ENCODE peak calls at places on chromosomes 11 and 22, in six cellular contexts. P is mammary epithelial cell, W is fibroblast of lung, Q is neural progenitor cell, L is GM23248, K is PC-3. T is an unnamed sample.

GRCh38 chr11:57493507-57494503 is 21.7 kb downstream of the SLC43A1 start:
- DNase-seq in P (peak; percentile 51), W (no peak), Q (peak; percentile 65), L (peak; percentile 30), K (peak; percentile 85), T (peak; percentile 94)

GRCh38 chr11:37907461-37908223 is 1309.6 kb upstream of the RAG2 start:
- DNase-seq in P (no peak), W (no peak), Q (no peak), L (no peak), K (peak; percentile 4), T (no peak)

GRCh38 chr11:122661182-122661945 is 5.8 kb downstream of the UBASH3B start:
- DNase-seq in P (peak; percentile 94), W (no peak), Q (peak; percentile 60), L (peak; percentile 91), K (peak; percentile 92), T (no peak)

GRCh38 chr11:123284454-123284853 is 89.4 kb upstream of the CLMP start:
- DNase-seq in P (no peak), W (no peak), Q (no peak), L (no peak), K (no peak), T (no peak)

GRCh38 chr11:118615282-118615979 is 8.0 kb downstream of the PHLDB1 start:
- DNase-seq in P (no peak), W (no peak), Q (peak; percentile 90), L (no peak), K (no peak), T (peak; percentile 93)

GRCh38 chr22:30422481-30423295 is 2.9 kb upstream of the MTFP1 start:
- DNase-seq in P (peak; percentile 97), W (peak; percentile 92), Q (peak; percentile 76), L (peak; percentile 99), K (peak; percentile 94), T (peak; percentile 76)

GRCh38 chr11:1756791-1757771 is 6.6 kb downstream of the CTSD start:
- DNase-seq in P (no peak), W (no peak), Q (no peak), L (no peak), K (no peak), T (no peak)

GRCh38 chr11:116511684-116512083 is 261.1 kb downstream of the BUD13 start:
- DNase-seq in P (no peak), W (no peak), Q (no peak), L (no peak), K (no peak), T (no peak)

GRCh38 chr11:82703796-82704195 is 29.9 kb downstream of the FAM181B start:
- DNase-seq in P (peak; percentile 5), W (no peak), Q (no peak), L (no peak), K (peak; percentile 54), T (no peak)

GRCh38 chr11:5522308-5522707 is 5.8 kb upstream of the UBQLNL start:
- DNase-seq in P (no peak), W (no peak), Q (no peak), L (no peak), K (peak; percentile 3), T (no peak)

GRCh38 chr11:13135385-13136271 is 126.5 kb downstream of the RASSF10 start:
- DNase-seq in P (peak; percentile 92), W (peak; percentile 85), Q (peak; percentile 69), L (peak; percentile 32), K (no peak), T (no peak)
- H3K9ac ChIP-seq in P (no peak overlapping the region), W (no peak overlapping the region), Q (no peak overlapping the region), L (no peak overlapping the region), K (no peak overlapping the region), T (no peak overlapping the region)

GRCh38 chr11:12106501-12106900 is 3.9 kb upstream of the MICAL2 start:
- DNase-seq in P (no peak), W (no peak), Q (no peak), L (no peak), K (no peak), T (no peak)
- H3K27me3 ChIP-seq in P (no peaks in the 10 kb centered on the region), W (no peaks in the 10 kb centered on the region), Q (peaks cover 27% of the 10 kb centered on the region), L (no peaks in the 10 kb centered on the region), K (no peaks in the 10 kb centered on the region), T (peaks cover 3% of the 10 kb centered on the region)

DNA sequence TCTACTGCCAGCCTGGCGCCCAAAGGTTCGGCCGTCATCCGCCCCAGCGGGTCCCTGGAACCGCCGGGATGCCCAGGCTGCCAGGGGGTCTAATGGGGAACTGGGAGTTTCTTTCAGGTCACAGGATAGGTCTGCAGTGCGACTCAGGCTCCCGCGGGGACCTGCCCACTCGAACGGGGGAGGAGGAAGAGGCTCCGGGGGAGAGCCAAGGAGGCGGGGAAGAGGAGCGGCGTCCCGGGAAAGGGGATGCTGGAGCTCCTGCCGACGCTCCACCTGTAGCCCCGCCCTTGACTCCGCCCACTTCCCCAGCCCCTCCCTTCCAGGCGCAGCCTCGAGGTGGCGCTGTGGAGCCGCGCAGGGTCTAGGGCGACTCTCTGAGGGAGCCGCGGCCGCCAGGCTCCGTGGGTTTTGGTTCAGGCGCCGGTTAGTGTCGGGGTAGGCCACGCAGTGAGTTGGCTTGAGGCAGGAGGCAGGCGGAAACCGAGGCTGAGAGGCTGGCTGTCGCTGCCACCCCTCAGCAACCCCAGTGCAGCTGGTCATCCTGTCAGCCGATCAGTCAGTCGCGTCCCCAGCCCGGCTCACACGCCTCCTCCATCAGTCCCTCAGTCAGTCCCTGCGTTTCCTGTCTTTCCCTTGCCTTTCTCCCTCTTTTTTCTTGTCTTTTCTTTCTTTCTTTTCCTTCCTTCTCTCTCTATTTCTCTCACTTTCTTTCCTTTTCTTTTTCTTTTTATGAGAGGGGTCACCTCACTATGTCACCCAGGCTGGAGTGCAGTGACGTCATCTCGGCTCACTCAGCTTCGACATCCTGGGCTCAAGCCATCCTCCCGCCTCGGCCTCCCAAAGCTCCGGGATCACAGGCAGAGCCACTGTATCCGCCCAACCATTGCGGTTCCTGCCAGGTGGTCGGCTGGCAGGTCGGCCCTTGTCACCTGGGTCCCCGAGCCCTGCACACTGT is 26.4 kb downstream of the YWHAH start:
- DNase-seq in P (peak; percentile 85), W (peak; percentile 57), Q (peak; percentile 92), L (peak; percentile 79), K (peak; percentile 86), T (peak; percentile 94)
- H3K9ac ChIP-seq in P (peak overlapping the region; percentile 47), W (peak overlapping the region; percentile 40), Q (no peak overlapping the region), L (peak overlapping the region; percentile 58), K (peak overlapping the region; percentile 37), T (no peak overlapping the region)

GRCh38 chr22:50602338-50602700 is 1.7 kb downstream of the MAPK8IP2 start:
- DNase-seq in P (no peak), W (no peak), Q (no peak), L (no peak), K (no peak), T (no peak)

GRCh38 chr22:50605349-50606074 is 4.9 kb downstream of the MAPK8IP2 start:
- DNase-seq in P (no peak), W (no peak), Q (no peak), L (no peak), K (no peak), T (no peak)

GRCh38 chr22:50604623-50605348 is 4.2 kb downstream of the MAPK8IP2 start:
- DNase-seq in P (no peak), W (no peak), Q (no peak), L (no peak), K (no peak), T (no peak)

GRCh38 chr22:50603511-50604255 is 3.1 kb downstream of the MAPK8IP2 start:
- DNase-seq in P (no peak), W (no peak), Q (peak; percentile 39), L (no peak), K (no peak), T (no peak)

DNA sequence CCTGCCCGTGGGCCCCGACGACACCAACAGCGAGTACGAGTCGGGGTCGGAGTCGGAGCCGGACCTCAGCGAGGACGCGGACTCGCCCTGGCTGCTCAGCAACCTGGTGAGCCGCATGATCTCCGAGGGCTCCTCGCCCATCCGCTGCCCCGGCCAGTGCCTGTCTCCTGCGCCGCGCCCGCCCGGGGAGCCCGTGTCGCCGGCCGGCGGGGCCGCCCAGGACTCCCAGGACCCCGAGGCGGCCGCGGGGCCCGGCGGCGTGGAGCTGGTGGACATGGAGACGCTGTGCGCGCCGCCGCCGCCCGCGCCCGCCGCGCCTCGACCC is 3.6 kb downstream of the MAPK8IP2 start:
- DNase-seq in P (no peak), W (no peak), Q (no peak), L (no peak), K (no peak), T (peak; percentile 41)
- H3K27me3 ChIP-seq in P (no peaks in the 10 kb centered on the region), W (peaks cover 25% of the 10 kb centered on the region), Q (peaks cover 68% of the 10 kb centered on the region), L (peaks cover 9% of the 10 kb centered on the region), K (no peaks in the 10 kb centered on the region), T (peaks cover 4% of the 10 kb centered on the region)

GRCh38 chr11:64854534-64855502 is 10.4 kb upstream of the CDC42BPG start:
- DNase-seq in P (peak; percentile 93), W (peak; percentile 93), Q (no peak), L (peak; percentile 97), K (peak; percentile 100), T (no peak)
- H3K9ac ChIP-seq in P (no peak overlapping the region), W (peak overlapping the region; percentile 33), Q (no peak overlapping the region), L (peak overlapping the region; percentile 49), K (peak overlapping the region; percentile 73), T (no peak overlapping the region)

GRCh38 chr22:45878901-45879551 is 97.9 kb downstream of the WNT7B start:
- DNase-seq in P (no peak), W (no peak), Q (no peak), L (no peak), K (no peak), T (peak; percentile 35)

GRCh38 chr22:45878051-45878764 is 98.8 kb downstream of the WNT7B start:
- DNase-seq in P (no peak), W (no peak), Q (peak; percentile 75), L (no peak), K (no peak), T (peak; percentile 32)

GRCh38 chr22:45880732-45881523 is 96.0 kb downstream of the WNT7B start:
- DNase-seq in P (no peak), W (no peak), Q (peak; percentile 55), L (peak; percentile 42), K (no peak), T (peak; percentile 35)

GRCh38 chr22:45880091-45880651 is 96.8 kb downstream of the WNT7B start:
- DNase-seq in P (no peak), W (no peak), Q (no peak), L (no peak), K (no peak), T (peak; percentile 24)

GRCh38 chr22:45879552-45879949 is 97.4 kb downstream of the WNT7B start:
- DNase-seq in P (no peak), W (no peak), Q (no peak), L (no peak), K (no peak), T (peak; percentile 11)
- H3K27me3 ChIP-seq in P (peaks cover 10% of the 10 kb centered on the region), W (peaks cover 19% of the 10 kb centered on the region), Q (peaks cover 19% of the 10 kb centered on the region), L (peaks cover 59% of the 10 kb centered on the region), K (no peaks in the 10 kb centered on the region), T (peaks cover 3% of the 10 kb centered on the region)

T was measured in H9.